ENCODE peak calls at places on chromosomes 16 and 17, in five cellular contexts. Q is stimulated activated CD4-positive, alpha-beta T cell treated with anti-CD3 and anti-CD28 coated beads, Interleukin-12 subunit alpha, Interleukin-12 subunit beta, amount 100 ng/mL, for 4 hours; Z is kidney tubule cell; K is hepatic stellate cell; X is MG63. E is an unnamed sample.

GRCh38 chr17:28494445-28495188 is 11.5 kb upstream of the FOXN1 start:
- DNase-seq in K (peak), Z (peak), X (peak), Q (peak), E (peak)

GRCh38 chr16:31141489-31142108 is 6.1 kb upstream of the PRSS8 start:
- DNase-seq in Z (no peak), X (peak), K (peak), Q (no peak), E (no peak)

GRCh38 chr16:87271256-87271655 is 45.9 kb downstream of the C16orf95 start:
- DNase-seq in X (no peak), Q (no peak), Z (no peak), K (no peak), E (no peak)

GRCh38 chr17:21140911-21141310 is 14.1 kb downstream of the DHRS7B start:
- DNase-seq in Q (no peak), K (no peak), Z (peak), X (no peak), E (no peak)

GRCh38 chr17:509316-509715 is 156.7 kb upstream of the RPH3AL start:
- DNase-seq in X (no peak), K (no peak), Q (no peak), Z (no peak), E (no peak)

GRCh38 chr17:61843435-61843834 is 19.9 kb downstream of the BRIP1 start:
- DNase-seq in Q (no peak), X (no peak), Z (no peak), K (no peak), E (no peak)

GRCh38 chr17:60652484-60653247 is 25.0 kb upstream of the BCAS3 start:
- DNase-seq in Z (no peak), Q (no peak), K (no peak), X (no peak), E (no peak)

GRCh38 chr16:17845031-17845430 is 374.3 kb upstream of the XYLT1 start:
- DNase-seq in Z (no peak), Q (no peak), K (no peak), X (no peak), E (no peak)

GRCh38 chr17:7258731-7259554 is 3.3 kb downstream of the CLDN7 start:
- DNase-seq in Q (no peak), K (no peak), Z (no peak), X (peak), E (no peak)

GRCh38 chr16:84950906-84951305 is 60.4 kb downstream of the ZDHHC7 start:
- DNase-seq in K (no peak), X (peak), Q (no peak), Z (peak), E (no peak)

GRCh38 chr17:76270127-76270592 is 5.0 kb downstream of the UBALD2 start:
- DNase-seq in X (no peak), Z (no peak), K (no peak), Q (no peak), E (no peak)

GRCh38 chr16:52117171-52117570 is 429.8 kb downstream of the TOX3 start:
- DNase-seq in Z (no peak), K (no peak), X (no peak), Q (no peak), E (no peak)